ENCODE peak calls at places on chromosomes 1 and 21, in seven cellular contexts. B is heart left ventricle, T is GM12878, U is IMR-90, A is psoas muscle, H is AG04450, Q is HFF-Myc. R is an unnamed sample.

GRCh38 chr1:3440282-3440681 is 14.2 kb upstream of the ARHGEF16 start:
- DNase-seq in B (no peak), T (no peak), U (no peak), A (peak), H (no peak), Q (no peak), R (no peak)

GRCh38 chr1:200245492-200245891 is 164.3 kb downstream of the ZNF281 start:
- DNase-seq in B (peak), T (no peak), U (peak), A (no peak), H (no peak), Q (no peak), R (peak)

GRCh38 chr21:14923468-14923867 is 141.3 kb downstream of the NRIP1 start:
- DNase-seq in B (no peak), T (no peak), U (peak), A (no peak), H (no peak), Q (no peak), R (peak)

GRCh38 chr1:162389021-162389818 is 7.7 kb downstream of the C1orf226 start:
- DNase-seq in B (no peak), T (no peak), U (peak), A (no peak), H (peak), Q (peak), R (no peak)

GRCh38 chr21:44801468-44802395 is at the start of gene UBE2G2:
- DNase-seq in B (peak), T (no peak), U (peak), A (peak), H (no peak), Q (no peak), R (peak)

GRCh38 chr1:166960871-166961474 is 14.4 kb downstream of the ILDR2 start:
- DNase-seq in B (no peak), T (no peak), U (no peak), A (no peak), H (no peak), Q (no peak), R (no peak)

GRCh38 chr21:20968391-20968790 is 29.8 kb upstream of the NCAM2 start:
- DNase-seq in B (no peak), T (no peak), U (no peak), A (no peak), H (no peak), Q (no peak), R (no peak)

GRCh38 chr1:48767957-48768510 is 8.7 kb downstream of the BEND5 start:
- DNase-seq in B (no peak), T (no peak), U (peak), A (no peak), H (no peak), Q (no peak), R (no peak)

GRCh38 chr1:10724052-10724494 is 72.4 kb downstream of the CASZ1 start:
- DNase-seq in B (peak), T (no peak), U (peak), A (peak), H (peak), Q (peak), R (peak)

GRCh38 chr1:87463917-87464565 is 135.4 kb downstream of the LMO4 start:
- DNase-seq in B (no peak), T (peak), U (no peak), A (no peak), H (no peak), Q (no peak), R (peak)

GRCh38 chr1:12121212-12122000 is 45.4 kb upstream of the TNFRSF1B start:
- DNase-seq in B (no peak), T (no peak), U (peak), A (no peak), H (peak), Q (no peak), R (peak)

GRCh38 chr21:32360401-32360981 is 32.3 kb downstream of the URB1 start:
- DNase-seq in B (no peak), T (no peak), U (no peak), A (no peak), H (no peak), Q (no peak), R (no peak)

GRCh38 chr1:206772228-206773002 is at the start of gene IL10:
- DNase-seq in B (no peak), T (no peak), U (no peak), A (no peak), H (no peak), Q (no peak), R (no peak)

GRCh38 chr1:6495041-6495441 is 3.6 kb upstream of the PLEKHG5 start:
- DNase-seq in B (peak), T (no peak), U (no peak), A (no peak), H (no peak), Q (no peak), R (no peak)

GRCh38 chr21:21188513-21189188 is 190.4 kb downstream of the NCAM2 start:
- DNase-seq in B (no peak), T (no peak), U (no peak), A (no peak), H (no peak), Q (no peak), R (peak)

GRCh38 chr1:24321712-24322635 is 2.8 kb downstream of the GRHL3 start:
- DNase-seq in B (no peak), T (no peak), U (peak), A (peak), H (peak), Q (peak), R (peak)

GRCh38 chr1:24659993-24660665 is 17.0 kb downstream of the SRRM1 start:
- DNase-seq in B (no peak), T (no peak), U (no peak), A (no peak), H (no peak), Q (no peak), R (no peak)

GRCh38 chr1:235767795-235768194 is 98.9 kb downstream of the LYST start:
- DNase-seq in B (no peak), T (peak), U (no peak), A (no peak), H (no peak), Q (no peak), R (no peak)

GRCh38 chr1:1832820-1833219 is 54.5 kb upstream of the NADK start:
- DNase-seq in B (no peak), T (no peak), U (peak), A (no peak), H (no peak), Q (no peak), R (no peak)
- H3K4me3 ChIP-seq in B (no peak), T (no peak), U (no peak), A (no peak), H (no peak), Q (no peak), R (no peak)

DNA sequence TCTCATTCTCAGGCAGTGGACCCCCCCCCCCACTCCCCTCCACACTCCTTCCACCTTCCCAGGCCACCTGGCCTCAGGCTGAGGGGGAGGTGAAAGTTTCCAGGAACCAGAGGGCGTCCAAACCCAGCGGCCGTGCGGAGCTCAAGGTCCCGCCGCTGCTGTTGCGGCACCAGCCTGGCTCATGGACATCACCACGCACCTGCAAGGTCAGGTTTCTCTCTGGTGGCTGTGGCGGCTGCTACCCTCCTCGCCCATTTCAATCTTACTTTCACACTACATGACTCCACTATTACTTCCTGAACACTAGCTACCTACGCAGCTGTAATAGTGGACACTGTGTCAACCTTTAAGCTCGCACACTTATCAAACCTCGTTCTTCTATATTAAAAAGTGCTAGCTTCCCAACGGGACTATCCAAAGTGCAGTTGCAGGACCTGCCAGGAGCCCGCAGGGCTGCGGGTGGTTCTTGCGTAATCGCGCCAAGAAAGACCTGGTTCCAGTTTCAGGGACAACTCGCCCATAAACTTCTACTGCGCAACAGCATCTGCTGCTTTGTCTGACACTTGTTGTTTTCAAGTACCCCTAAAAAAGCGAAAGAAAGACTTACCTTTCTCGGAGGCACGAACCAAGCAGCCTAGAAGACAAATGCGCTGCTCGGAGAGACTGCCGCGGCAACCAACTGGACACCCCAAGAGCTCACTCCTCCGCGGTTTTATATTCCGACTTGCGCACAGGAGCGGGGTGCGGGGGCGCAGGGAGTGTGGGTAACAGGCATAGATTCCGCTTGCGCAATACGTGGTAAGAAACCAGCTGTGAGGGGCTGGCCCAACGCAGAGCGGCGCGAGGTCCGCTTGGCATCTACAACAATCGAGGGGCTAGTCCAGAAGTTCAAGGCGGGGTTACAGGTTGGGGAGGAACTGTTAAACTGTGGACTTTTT is at the start of gene DIRAS3:
- DNase-seq in B (no peak), T (no peak), U (peak), A (peak), H (peak), Q (no peak), R (peak)
- TF ChIP-seq CTCF in B (no peak), T (no peak), U (no peak), A (no peak), H (no peak), Q (no peak), R (no peak)

GRCh38 chr1:31182352-31182751 is 57.3 kb downstream of the NKAIN1 start:
- DNase-seq in B (peak), T (no peak), U (peak), A (peak), H (peak), Q (peak), R (peak)
- H3K4me3 ChIP-seq in B (peak), T (no peak), U (no peak), A (peak), H (peak), Q (no peak), R (peak)

GRCh38 chr1:232600430-232601258 is 29.3 kb downstream of the SIPA1L2 start:
- DNase-seq in B (no peak), T (no peak), U (peak), A (no peak), H (peak), Q (no peak), R (no peak)
- TF ChIP-seq CTCF in B (no peak), T (no peak), U (no peak), A (no peak), H (no peak), Q (no peak), R (no peak)

GRCh38 chr1:203321273-203322052 is 16.1 kb downstream of the BTG2 start:
- DNase-seq in B (no peak), T (no peak), U (no peak), A (no peak), H (no peak), Q (no peak), R (no peak)
- H3K4me3 ChIP-seq in B (no peak), T (no peak), U (no peak), A (no peak), H (no peak), Q (no peak), R (no peak)

GRCh38 chr1:18681423-18681835 is 50.8 kb downstream of the PAX7 start:
- DNase-seq in B (no peak), T (no peak), U (peak), A (no peak), H (no peak), Q (peak), R (peak)
- TF ChIP-seq CTCF in B (peak), T (peak), U (peak), A (peak), H (peak), Q (peak), R (peak)

GRCh38 chr1:244862354-244862698 is 2.0 kb downstream of the HNRNPU start:
- DNase-seq in B (no peak), T (no peak), U (no peak), A (no peak), H (no peak), Q (no peak), R (no peak)

GRCh38 chr1:244858357-244858756 is 6.0 kb downstream of the HNRNPU start:
- DNase-seq in B (no peak), T (no peak), U (no peak), A (no peak), H (no peak), Q (no peak), R (no peak)

GRCh38 chr1:244860914-244861610 is 3.3 kb downstream of the HNRNPU start:
- DNase-seq in B (no peak), T (no peak), U (no peak), A (no peak), H (no peak), Q (no peak), R (no peak)

GRCh38 chr1:244861683-244862082 is 2.7 kb downstream of the HNRNPU start:
- DNase-seq in B (no peak), T (no peak), U (no peak), A (no peak), H (no peak), Q (no peak), R (no peak)

GRCh38 chr1:244860078-244860477 is 4.3 kb downstream of the HNRNPU start:
- DNase-seq in B (no peak), T (no peak), U (no peak), A (no peak), H (no peak), Q (no peak), R (no peak)
- H3K4me3 ChIP-seq in B (peak), T (peak), U (no peak), A (peak), H (peak), Q (peak), R (peak)

DNA sequence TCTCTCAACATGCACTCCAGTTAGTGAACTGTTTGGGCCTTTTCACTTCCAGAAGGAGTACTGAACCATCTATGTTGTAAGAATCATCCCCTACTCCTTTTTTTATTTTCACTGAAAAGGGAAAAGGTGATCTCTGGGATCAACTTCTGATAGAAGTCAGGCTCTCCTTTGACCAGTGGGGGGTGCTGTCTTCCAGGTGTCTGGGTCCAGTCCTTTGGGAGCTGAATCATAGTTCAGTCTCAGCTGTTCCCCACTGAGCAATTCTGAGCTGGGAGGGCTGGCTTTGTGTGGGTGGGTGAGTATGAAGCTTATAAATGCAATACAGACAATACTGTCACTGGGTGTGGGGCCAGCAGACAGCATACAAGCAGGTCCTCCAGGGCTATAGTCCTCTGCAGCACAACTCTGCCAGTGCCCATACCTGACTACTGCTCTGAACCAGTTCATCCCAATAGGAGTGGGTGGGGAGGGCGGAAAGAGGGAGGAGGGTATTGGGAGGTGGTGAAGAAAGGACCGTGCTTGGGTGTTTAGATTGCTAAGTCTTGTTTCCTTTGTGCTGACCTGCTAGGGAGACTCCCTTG is 12.5 kb upstream of the SARS1 start:
- DNase-seq in B (peak), T (no peak), U (peak), A (peak), H (peak), Q (peak), R (peak)
- TF ChIP-seq CTCF in B (peak), T (peak), U (peak), A (peak), H (peak), Q (peak), R (peak)

DNA sequence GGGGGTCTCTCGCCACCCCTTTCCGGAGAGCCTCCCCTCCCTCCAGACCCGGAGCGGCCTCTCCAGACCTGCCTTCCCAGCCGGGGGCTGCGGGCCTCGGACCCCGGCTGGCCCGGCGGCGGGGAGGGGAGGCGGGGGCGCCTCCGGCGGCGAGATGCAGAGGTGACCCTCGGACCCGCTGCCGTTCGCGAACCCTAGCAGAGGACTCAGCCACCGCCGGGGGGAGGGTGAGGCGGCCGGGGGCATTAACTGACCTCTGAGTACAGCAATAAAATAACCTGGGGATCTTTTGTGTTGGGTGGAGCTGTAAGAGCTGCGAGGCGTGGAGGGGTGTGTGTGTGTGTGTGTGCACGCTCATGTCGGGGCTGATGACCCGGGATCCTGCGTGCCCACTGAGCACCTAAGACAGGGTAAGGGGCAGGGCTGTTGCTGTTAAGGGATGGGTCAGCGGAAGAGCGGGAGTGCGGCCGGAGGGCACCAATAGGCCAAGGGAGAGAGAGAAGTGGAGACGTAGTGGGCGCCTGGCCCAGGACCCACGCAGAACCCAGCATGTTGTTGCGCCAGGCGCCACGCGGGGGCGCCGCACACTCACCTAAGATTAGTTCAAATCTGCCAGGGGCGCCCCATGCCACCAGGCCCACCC is 6.3 kb downstream of the HAPLN2 start:
- DNase-seq in B (peak), T (no peak), U (peak), A (peak), H (no peak), Q (no peak), R (peak)
- H3K4me3 ChIP-seq in B (peak), T (no peak), U (no peak), A (peak), H (no peak), Q (no peak), R (no peak)

R was measured in fibroblast of pulmonary artery.